ENCODE peak calls at places on chromosome 22, in four cellular contexts. Z, E, G and D are unnamed samples.

GRCh38 chr22:48318173-48318572 is 1509.5 kb downstream of the BRD1 start:
- DNase-seq in Z (no peak), E (no peak), G (no peak), D (no peak)

GRCh38 chr22:28873183-28873964 is 10.0 kb upstream of the ZNRF3 start:
- DNase-seq in Z (peak), E (no peak), G (no peak), D (no peak)

GRCh38 chr22:42418811-42419243 is 13.4 kb downstream of the NFAM1 start:
- DNase-seq in Z (no peak), E (no peak), G (no peak), D (no peak)

GRCh38 chr22:45096256-45096907 is 67.3 kb upstream of the NUP50 start:
- DNase-seq in Z (peak), E (peak), G (no peak), D (no peak)

GRCh38 chr22:30324008-30324730 is 2.6 kb downstream of the TBC1D10A start:
- DNase-seq in Z (no peak), E (no peak), G (no peak), D (no peak)

GRCh38 chr22:25555506-25556060 is 8.9 kb upstream of the GRK3 start:
- DNase-seq in Z (no peak), E (no peak), G (no peak), D (no peak)

GRCh38 chr22:37070744-37071143 is 19.2 kb downstream of the KCTD17 start:
- DNase-seq in Z (no peak), E (no peak), G (no peak), D (no peak)

GRCh38 chr22:44304354-44304753 is 8.4 kb downstream of the SHISAL1 start:
- DNase-seq in Z (no peak), E (no peak), G (no peak), D (no peak)

DNA sequence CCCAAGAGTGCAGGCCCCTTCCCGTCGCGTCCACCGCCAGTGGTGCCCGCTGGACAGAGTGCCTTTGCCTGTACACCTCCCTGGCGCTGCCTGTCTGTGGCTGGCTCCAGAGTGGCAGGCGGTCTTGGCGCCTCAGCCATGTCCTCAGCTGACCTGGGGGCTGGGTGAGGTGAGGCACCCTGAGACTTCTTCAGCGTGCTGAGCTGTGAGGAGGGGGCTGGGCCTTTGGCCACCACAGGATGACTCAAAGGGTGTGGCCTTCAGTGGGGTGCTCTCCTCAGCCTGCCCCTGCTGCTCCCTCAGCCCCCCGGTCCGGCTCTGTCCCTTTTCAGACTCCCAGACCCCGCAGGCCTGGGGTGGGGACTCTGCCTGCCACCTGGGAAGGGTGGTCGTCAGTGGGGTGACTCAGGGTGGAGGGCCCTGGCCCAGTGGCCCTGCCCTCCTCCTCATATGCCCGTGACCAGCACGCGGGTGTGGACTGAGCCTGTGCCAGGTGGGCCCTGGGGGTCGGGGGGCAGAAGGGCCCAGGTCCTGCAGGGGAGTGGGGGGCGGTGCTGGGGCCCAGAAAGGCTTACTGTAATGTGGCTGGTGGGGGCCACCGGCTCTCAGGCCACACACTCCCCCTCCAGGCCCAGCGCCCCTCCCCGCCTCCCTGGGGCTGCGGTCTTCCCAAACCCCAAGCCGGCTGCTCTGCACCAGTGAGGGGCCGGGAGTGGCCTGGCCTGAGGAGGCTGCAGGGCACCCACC is 15.9 kb downstream of the CRELD2 start:
- DNase-seq in Z (no peak), E (no peak), G (peak), D (peak)
- H3K4me3 ChIP-seq in Z (peak), E (no peak), G (peak), D (peak)

GRCh38 chr22:38426628-38427027 is 28.4 kb downstream of the KCNJ4 start:
- DNase-seq in Z (no peak), E (no peak), G (no peak), D (no peak)

GRCh38 chr22:38420734-38421133 is 34.3 kb downstream of the KCNJ4 start:
- DNase-seq in Z (no peak), E (no peak), G (no peak), D (no peak)

GRCh38 chr22:38422615-38423511 is 32.1 kb downstream of the KCNJ4 start:
- DNase-seq in Z (peak), E (no peak), G (no peak), D (peak)

GRCh38 chr22:38424525-38425080 is 30.4 kb downstream of the KCNJ4 start:
- DNase-seq in Z (no peak), E (no peak), G (no peak), D (no peak)

DNA sequence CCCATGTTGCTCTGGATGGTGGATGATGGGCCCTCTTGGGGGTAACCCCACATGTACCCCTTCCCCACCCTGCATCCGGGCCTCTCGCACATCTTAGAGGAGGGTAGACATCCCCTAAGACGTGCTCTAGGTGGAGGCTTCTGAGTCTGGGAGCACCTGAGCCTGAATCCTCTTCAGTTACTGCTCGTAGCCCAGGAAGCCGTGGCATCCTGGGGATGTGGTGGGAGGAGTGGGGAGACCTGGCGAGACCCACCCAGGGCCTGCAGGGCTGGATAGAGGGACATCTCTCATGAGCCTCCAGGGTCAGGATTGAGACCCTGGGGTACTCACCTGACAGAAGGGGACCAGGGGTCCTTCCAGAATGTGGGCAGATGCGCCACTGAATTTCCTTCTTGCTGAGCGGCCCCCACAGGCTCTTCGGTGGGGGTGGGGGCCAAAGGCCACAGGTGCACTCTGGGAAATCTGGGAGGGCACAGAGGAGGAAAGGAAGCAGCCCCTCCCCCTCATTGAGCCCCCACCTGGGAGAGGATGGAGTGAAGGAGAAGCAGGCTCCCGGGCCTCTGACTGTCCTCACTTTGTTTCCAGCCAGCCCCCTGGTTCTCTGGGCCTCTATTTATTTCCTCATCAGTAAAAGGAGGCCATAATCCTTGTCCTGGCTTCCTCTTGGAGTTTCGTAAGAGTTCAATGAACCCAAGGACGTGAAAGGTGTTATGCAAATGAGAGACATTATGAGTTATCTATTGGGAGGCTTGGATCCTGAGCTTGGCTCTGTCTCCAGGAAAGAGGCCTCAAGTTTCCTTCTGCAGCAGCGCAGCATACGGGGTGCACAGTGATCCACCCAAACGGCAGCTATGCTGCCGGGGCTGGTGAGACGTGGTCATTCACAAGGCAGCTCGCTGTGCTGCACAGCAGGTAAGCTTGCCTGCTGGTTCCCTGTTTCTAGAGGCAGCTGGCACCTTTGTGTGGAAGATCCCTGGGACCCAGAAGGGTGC is 31.2 kb downstream of the KCNJ4 start:
- DNase-seq in Z (no peak), E (no peak), G (no peak), D (no peak)
- H3K27ac ChIP-seq in Z (no peak), E (no peak), G (no peak), D (no peak)

DNA sequence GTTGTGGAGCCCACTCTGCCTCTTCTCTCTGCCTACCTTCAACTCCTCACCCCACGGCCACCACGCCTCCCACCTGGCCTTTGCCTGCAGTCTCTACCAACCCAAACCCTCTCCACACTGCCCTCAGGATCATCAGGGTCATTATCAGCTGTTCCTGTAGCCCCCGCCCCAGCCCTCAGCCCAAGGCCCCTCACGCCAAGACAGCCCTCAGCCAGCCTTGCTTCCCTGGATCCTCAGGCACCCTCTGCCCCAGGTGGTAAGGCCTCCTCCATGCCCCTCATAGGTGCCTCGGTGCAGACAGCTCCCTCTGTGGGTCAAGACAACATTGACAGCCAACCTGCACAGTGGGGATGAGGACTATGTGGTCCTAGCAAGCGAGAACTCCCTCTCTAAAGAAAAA is 1.7 kb downstream of the SBF1 start:
- DNase-seq in Z (peak), E (no peak), G (no peak), D (no peak)
- TF ChIP-seq CTCF in Z (peak), E (peak), G (peak), D (peak)

DNA sequence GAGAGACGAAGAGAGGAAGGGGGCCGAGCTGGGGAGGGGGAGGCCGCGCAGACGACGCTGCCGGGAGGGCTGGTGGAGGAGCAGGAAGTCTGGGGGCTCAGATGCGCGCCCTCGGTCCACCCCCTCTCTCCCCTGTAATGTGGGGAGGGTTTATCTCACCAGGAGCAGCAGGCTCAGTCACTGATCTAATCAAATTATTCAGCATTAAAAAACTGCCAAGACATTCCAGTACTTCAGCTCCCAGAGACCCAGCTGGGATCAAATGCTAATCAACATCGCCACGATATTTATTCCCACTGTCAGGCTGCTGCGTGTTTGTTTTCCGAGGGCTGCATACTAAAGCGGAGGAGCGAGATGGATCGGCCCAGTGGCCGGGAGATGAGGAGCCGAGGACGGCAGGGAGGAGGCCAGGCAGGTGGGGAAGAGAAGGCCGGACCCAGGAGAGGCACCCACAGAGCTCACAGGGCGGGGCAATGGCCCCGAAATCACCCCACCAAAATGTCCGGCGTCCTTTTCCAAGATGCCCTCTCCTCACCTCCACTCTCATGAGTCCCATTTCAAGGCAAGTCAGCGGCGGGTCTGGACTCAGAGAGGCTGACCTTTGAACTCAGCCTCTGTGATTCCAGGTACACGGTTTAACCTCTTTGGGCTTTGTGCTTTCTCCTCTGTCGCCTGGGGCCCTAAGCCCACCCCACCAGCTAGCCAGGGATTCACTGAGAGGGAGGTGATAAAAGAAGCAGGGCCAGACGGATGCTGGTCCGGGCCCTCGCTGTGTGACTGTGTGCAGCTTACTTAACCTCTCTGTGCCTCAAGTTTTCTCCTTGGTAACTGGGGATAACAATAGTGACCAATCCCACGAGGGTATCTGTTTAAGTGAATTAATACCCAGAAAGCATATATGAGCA is 502.1 kb downstream of the MN1 start:
- DNase-seq in Z (peak), E (no peak), G (no peak), D (no peak)
- H3K4me3 ChIP-seq in Z (peak), E (no peak), G (no peak), D (peak)